ENCODE peak calls at places on chromosomes 5 and 9, in five cellular contexts. Y is stimulated activated naive B cell treated with anti-CD40 and anti-IgM and Interleukin-4, amounts not matched to agents 10 μg/mL and 1 μg/mL and 100 μg/mL, for 72 hours; B is stomach; L is naive thymus-derived CD8-positive, alpha-beta T cell; K is NCI-H2029. R is an unnamed sample.
A peak's percentile ranks its signal among the peaks of the same experiment; 100 is the strongest.

GRCh38 chr9:110099236-110099741 is 108.7 kb downstream of the C9orf152 start:
- DNase-seq in L (no peak), B (no peak), Y (no peak), K (no peak), R (no peak)

GRCh38 chr5:172789687-172790495 is 18.9 kb upstream of the DUSP1 start:
- DNase-seq in Y (no peak), K (no peak), L (no peak), B (no peak), R (no peak)

GRCh38 chr5:2879701-2880100 is 128.2 kb upstream of the IRX2 start:
- DNase-seq in B (no peak), Y (no peak), L (no peak), K (no peak), R (no peak)

GRCh38 chr9:14478175-14479165 is 164.5 kb upstream of the NFIB start:
- DNase-seq in B (no peak), L (no peak), Y (no peak), K (no peak), R (no peak)

GRCh38 chr9:110591526-110591925 is 12.0 kb upstream of the SVEP1 start:
- DNase-seq in L (no peak), Y (no peak), B (no peak), K (no peak), R (no peak)

GRCh38 chr5:151144922-151145321 is 12.7 kb downstream of the ANXA6 start:
- DNase-seq in K (no peak), B (no peak), L (no peak), Y (no peak), R (no peak)

GRCh38 chr9:93155716-93156474 is 21.8 kb upstream of the NINJ1 start:
- DNase-seq in B (no peak), K (no peak), L (no peak), Y (no peak), R (no peak)

GRCh38 chr9:672833-673232 is 168.7 kb upstream of the DMRT1 start:
- DNase-seq in K (no peak), Y (no peak), L (no peak), B (no peak), R (no peak)

GRCh38 chr9:136525841-136526499 is 19.9 kb downstream of the NOTCH1 start:
- DNase-seq in Y (no peak), L (no peak), K (no peak), B (peak; percentile 38), R (no peak)